ENCODE peak calls at places on chromosomes 16 and 17, in eight cellular contexts. One of them, this sample, is unnamed.
A peak's percentile ranks its signal among the peaks of the same experiment; 100 is the strongest.

GRCh38 chr17:46869296-46869695 is 17.9 kb downstream of the WNT9B start:
- DNase-seq in heart left ventricle: no peak
- DNase-seq in uterus: no peak
- DNase-seq in NB4: no peak
- DNase-seq in transverse colon: no peak
- DNase-seq in adrenal gland: no peak
- DNase-seq in body of pancreas: no peak
- DNase-seq in gastrocnemius medialis: no peak
- DNase-seq in this sample: no peak

GRCh38 chr16:80806957-80807356 is 2.6 kb upstream of the CDYL2 start:
- DNase-seq in heart left ventricle: peak; percentile 21
- DNase-seq in uterus: no peak
- DNase-seq in NB4: peak; percentile 43
- DNase-seq in transverse colon: no peak
- DNase-seq in adrenal gland: no peak
- DNase-seq in body of pancreas: no peak
- DNase-seq in gastrocnemius medialis: no peak
- DNase-seq in this sample: no peak

GRCh38 chr17:58043221-58044181 is 36.5 kb upstream of the SRSF1 start:
- DNase-seq in heart left ventricle: no peak
- DNase-seq in uterus: no peak
- DNase-seq in NB4: no peak
- DNase-seq in transverse colon: no peak
- DNase-seq in adrenal gland: no peak
- DNase-seq in body of pancreas: no peak
- DNase-seq in gastrocnemius medialis: no peak
- DNase-seq in this sample: no peak

GRCh38 chr16:89108412-89108811 is 14.8 kb downstream of the ACSF3 start:
- DNase-seq in heart left ventricle: no peak
- DNase-seq in uterus: no peak
- DNase-seq in NB4: no peak
- DNase-seq in transverse colon: no peak
- DNase-seq in adrenal gland: no peak
- DNase-seq in body of pancreas: no peak
- DNase-seq in gastrocnemius medialis: no peak
- DNase-seq in this sample: no peak

GRCh38 chr16:83305092-83305491 is 502.7 kb upstream of the HSBP1 start:
- DNase-seq in heart left ventricle: no peak
- DNase-seq in uterus: no peak
- DNase-seq in NB4: no peak
- DNase-seq in transverse colon: no peak
- DNase-seq in adrenal gland: no peak
- DNase-seq in body of pancreas: no peak
- DNase-seq in gastrocnemius medialis: no peak
- DNase-seq in this sample: no peak

GRCh38 chr17:17351901-17352781 is 49.0 kb downstream of the NT5M start:
- DNase-seq in heart left ventricle: peak; percentile 73
- DNase-seq in uterus: no peak
- DNase-seq in NB4: peak; percentile 90
- DNase-seq in transverse colon: no peak
- DNase-seq in adrenal gland: no peak
- DNase-seq in body of pancreas: no peak
- DNase-seq in gastrocnemius medialis: no peak
- DNase-seq in this sample: peak; percentile 16

GRCh38 chr17:76498886-76499667 is 2.1 kb downstream of the RHBDF2 start:
- DNase-seq in heart left ventricle: no peak
- DNase-seq in uterus: no peak
- DNase-seq in NB4: no peak
- DNase-seq in transverse colon: no peak
- DNase-seq in adrenal gland: no peak
- DNase-seq in body of pancreas: peak; percentile 39
- DNase-seq in gastrocnemius medialis: no peak
- DNase-seq in this sample: no peak

GRCh38 chr16:67177743-67178699 is 5.7 kb downstream of the MATCAP1 start:
- DNase-seq in heart left ventricle: peak; percentile 70
- DNase-seq in uterus: peak; percentile 54
- DNase-seq in NB4: peak; percentile 43
- DNase-seq in transverse colon: peak; percentile 87
- DNase-seq in adrenal gland: peak; percentile 73
- DNase-seq in body of pancreas: peak; percentile 93
- DNase-seq in gastrocnemius medialis: no peak
- DNase-seq in this sample: peak; percentile 88

GRCh38 chr17:7107012-7107754 is 7.4 kb downstream of the ASGR2 start:
- DNase-seq in heart left ventricle: no peak
- DNase-seq in uterus: no peak
- DNase-seq in NB4: no peak
- DNase-seq in transverse colon: no peak
- DNase-seq in adrenal gland: no peak
- DNase-seq in body of pancreas: no peak
- DNase-seq in gastrocnemius medialis: no peak
- DNase-seq in this sample: no peak

GRCh38 chr17:2911035-2911754 is 115.0 kb downstream of the RAP1GAP2 start:
- DNase-seq in heart left ventricle: peak; percentile 46
- DNase-seq in uterus: no peak
- DNase-seq in NB4: no peak
- DNase-seq in transverse colon: no peak
- DNase-seq in adrenal gland: no peak
- DNase-seq in body of pancreas: peak; percentile 35
- DNase-seq in gastrocnemius medialis: no peak
- DNase-seq in this sample: no peak

GRCh38 chr16:65889533-65889966 is 476.9 kb upstream of the CDH5 start:
- DNase-seq in heart left ventricle: no peak
- DNase-seq in uterus: no peak
- DNase-seq in NB4: no peak
- DNase-seq in transverse colon: no peak
- DNase-seq in adrenal gland: no peak
- DNase-seq in body of pancreas: no peak
- DNase-seq in gastrocnemius medialis: no peak
- DNase-seq in this sample: no peak

GRCh38 chr17:71237903-71238538 is 882.8 kb upstream of the SOX9 start:
- DNase-seq in heart left ventricle: no peak
- DNase-seq in uterus: no peak
- DNase-seq in NB4: peak; percentile 2
- DNase-seq in transverse colon: no peak
- DNase-seq in adrenal gland: no peak
- DNase-seq in body of pancreas: no peak
- DNase-seq in gastrocnemius medialis: no peak
- DNase-seq in this sample: no peak

GRCh38 chr17:27242951-27243350 is 51.0 kb upstream of the WSB1 start:
- DNase-seq in heart left ventricle: no peak
- DNase-seq in uterus: no peak
- DNase-seq in NB4: no peak
- DNase-seq in transverse colon: no peak
- DNase-seq in adrenal gland: no peak
- DNase-seq in body of pancreas: no peak
- DNase-seq in gastrocnemius medialis: no peak
- DNase-seq in this sample: no peak

GRCh38 chr16:90047714-90048346 is 28.6 kb upstream of the DBNDD1 start:
- DNase-seq in heart left ventricle: no peak
- DNase-seq in uterus: no peak
- DNase-seq in NB4: no peak
- DNase-seq in transverse colon: no peak
- DNase-seq in adrenal gland: peak; percentile 30
- DNase-seq in body of pancreas: no peak
- DNase-seq in gastrocnemius medialis: no peak
- DNase-seq in this sample: no peak

GRCh38 chr16:77551352-77551751 is 116.5 kb upstream of the ADAMTS18 start:
- DNase-seq in heart left ventricle: no peak
- DNase-seq in uterus: no peak
- DNase-seq in NB4: no peak
- DNase-seq in transverse colon: no peak
- DNase-seq in adrenal gland: no peak
- DNase-seq in body of pancreas: no peak
- DNase-seq in gastrocnemius medialis: no peak
- DNase-seq in this sample: no peak

GRCh38 chr16:25340973-25341372 is 83.3 kb upstream of the ZKSCAN2 start:
- DNase-seq in heart left ventricle: no peak
- DNase-seq in uterus: no peak
- DNase-seq in NB4: peak; percentile 43
- DNase-seq in transverse colon: no peak
- DNase-seq in adrenal gland: no peak
- DNase-seq in body of pancreas: no peak
- DNase-seq in gastrocnemius medialis: no peak
- DNase-seq in this sample: no peak

GRCh38 chr16:30040221-30040620 is 9.2 kb upstream of the TLCD3B start:
- DNase-seq in heart left ventricle: no peak
- DNase-seq in uterus: no peak
- DNase-seq in NB4: peak; percentile 26
- DNase-seq in transverse colon: no peak
- DNase-seq in adrenal gland: no peak
- DNase-seq in body of pancreas: no peak
- DNase-seq in gastrocnemius medialis: no peak
- DNase-seq in this sample: no peak

DNA sequence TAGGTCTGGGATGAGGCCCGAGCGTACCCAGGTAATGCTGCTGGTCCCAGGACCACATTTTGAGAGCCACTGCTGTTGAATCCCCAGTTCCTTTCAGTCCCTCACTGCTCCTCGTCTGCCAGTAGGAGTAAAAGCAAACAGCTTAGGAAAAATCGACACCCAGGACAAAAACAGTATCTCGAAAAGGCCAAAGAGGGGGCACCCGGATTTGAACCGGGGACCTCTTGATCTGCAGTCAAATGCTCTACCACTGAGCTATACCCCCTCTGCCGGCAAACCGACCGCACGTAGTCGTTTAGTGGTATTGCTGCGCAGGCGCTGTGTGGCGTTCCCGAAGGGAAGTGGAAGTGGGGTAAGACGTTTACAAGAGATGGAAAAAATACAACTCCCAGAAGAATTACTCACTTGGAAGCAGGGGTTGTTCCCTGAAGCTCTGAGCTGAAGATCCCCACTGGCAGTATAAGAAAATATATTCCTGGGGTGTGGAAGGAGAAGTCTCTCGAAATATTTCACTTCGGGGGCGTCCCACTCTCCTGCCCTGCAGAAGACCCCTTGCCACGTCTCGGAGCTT is 2.2 kb upstream of the PLXDC1 start:
- DNase-seq in heart left ventricle: peak; percentile 90
- DNase-seq in uterus: peak; percentile 95
- DNase-seq in NB4: peak; percentile 86
- DNase-seq in transverse colon: peak; percentile 94
- DNase-seq in adrenal gland: peak; percentile 85
- DNase-seq in body of pancreas: peak; percentile 87
- DNase-seq in gastrocnemius medialis: peak; percentile 81
- DNase-seq in this sample: peak; percentile 95
- TF ChIP-seq CTCF in heart left ventricle: peak; percentile 24
- TF ChIP-seq CTCF in uterus: peak; percentile 38
- TF ChIP-seq CTCF in NB4: no peak
- TF ChIP-seq CTCF in transverse colon: peak; percentile 18
- TF ChIP-seq CTCF in adrenal gland: no peak
- TF ChIP-seq CTCF in body of pancreas: no peak
- TF ChIP-seq CTCF in gastrocnemius medialis: no peak
- TF ChIP-seq CTCF in this sample: no peak

GRCh38 chr16:84832488-84833141 is 12.8 kb downstream of the CRISPLD2 start:
- DNase-seq in heart left ventricle: peak; percentile 89
- DNase-seq in uterus: peak; percentile 97
- DNase-seq in NB4: peak; percentile 72
- DNase-seq in transverse colon: peak; percentile 78
- DNase-seq in adrenal gland: peak; percentile 75
- DNase-seq in body of pancreas: peak; percentile 54
- DNase-seq in gastrocnemius medialis: peak; percentile 94
- DNase-seq in this sample: peak; percentile 54
- H3K4me3 ChIP-seq in heart left ventricle: peak overlapping the region; percentile 51
- H3K4me3 ChIP-seq in uterus: no peak overlapping the region
- H3K4me3 ChIP-seq in NB4: peak overlapping the region; percentile 48
- H3K4me3 ChIP-seq in transverse colon: no peak overlapping the region
- H3K4me3 ChIP-seq in adrenal gland: no peak overlapping the region
- H3K4me3 ChIP-seq in body of pancreas: no peak overlapping the region
- H3K4me3 ChIP-seq in gastrocnemius medialis: peak overlapping the region; percentile 32
- H3K4me3 ChIP-seq in this sample: peak overlapping the region; percentile 18

GRCh38 chr17:60388742-60389141 is 3.2 kb downstream of the USP32 start:
- DNase-seq in heart left ventricle: no peak
- DNase-seq in uterus: no peak
- DNase-seq in NB4: no peak
- DNase-seq in transverse colon: no peak
- DNase-seq in adrenal gland: no peak
- DNase-seq in body of pancreas: peak; percentile 26
- DNase-seq in gastrocnemius medialis: no peak
- DNase-seq in this sample: no peak
- TF ChIP-seq POLR2A in heart left ventricle: no peak
- TF ChIP-seq POLR2A in uterus: no peak
- TF ChIP-seq POLR2A in NB4: no peak
- TF ChIP-seq POLR2A in transverse colon: no peak
- TF ChIP-seq POLR2A in adrenal gland: no peak
- TF ChIP-seq POLR2A in body of pancreas: no peak
- TF ChIP-seq POLR2A in gastrocnemius medialis: no peak
- TF ChIP-seq POLR2A in this sample: no peak

GRCh38 chr16:49463529-49463928 is 89.9 kb downstream of the C16orf78 start:
- DNase-seq in heart left ventricle: no peak
- DNase-seq in uterus: no peak
- DNase-seq in NB4: peak; percentile 36
- DNase-seq in transverse colon: peak; percentile 72
- DNase-seq in adrenal gland: no peak
- DNase-seq in body of pancreas: no peak
- DNase-seq in gastrocnemius medialis: no peak
- DNase-seq in this sample: peak; percentile 44

GRCh38 chr16:49466529-49466831 is 92.9 kb downstream of the C16orf78 start:
- DNase-seq in heart left ventricle: no peak
- DNase-seq in uterus: no peak
- DNase-seq in NB4: no peak
- DNase-seq in transverse colon: no peak
- DNase-seq in adrenal gland: no peak
- DNase-seq in body of pancreas: no peak
- DNase-seq in gastrocnemius medialis: no peak
- DNase-seq in this sample: peak; percentile 5

GRCh38 chr16:49465661-49466528 is 92.3 kb downstream of the C16orf78 start:
- DNase-seq in heart left ventricle: peak; percentile 4
- DNase-seq in uterus: no peak
- DNase-seq in NB4: no peak
- DNase-seq in transverse colon: no peak
- DNase-seq in adrenal gland: no peak
- DNase-seq in body of pancreas: no peak
- DNase-seq in gastrocnemius medialis: no peak
- DNase-seq in this sample: peak; percentile 22

GRCh38 chr16:49464093-49464492 is 90.5 kb downstream of the C16orf78 start:
- DNase-seq in heart left ventricle: peak; percentile 4
- DNase-seq in uterus: no peak
- DNase-seq in NB4: no peak
- DNase-seq in transverse colon: no peak
- DNase-seq in adrenal gland: no peak
- DNase-seq in body of pancreas: no peak
- DNase-seq in gastrocnemius medialis: no peak
- DNase-seq in this sample: no peak

DNA sequence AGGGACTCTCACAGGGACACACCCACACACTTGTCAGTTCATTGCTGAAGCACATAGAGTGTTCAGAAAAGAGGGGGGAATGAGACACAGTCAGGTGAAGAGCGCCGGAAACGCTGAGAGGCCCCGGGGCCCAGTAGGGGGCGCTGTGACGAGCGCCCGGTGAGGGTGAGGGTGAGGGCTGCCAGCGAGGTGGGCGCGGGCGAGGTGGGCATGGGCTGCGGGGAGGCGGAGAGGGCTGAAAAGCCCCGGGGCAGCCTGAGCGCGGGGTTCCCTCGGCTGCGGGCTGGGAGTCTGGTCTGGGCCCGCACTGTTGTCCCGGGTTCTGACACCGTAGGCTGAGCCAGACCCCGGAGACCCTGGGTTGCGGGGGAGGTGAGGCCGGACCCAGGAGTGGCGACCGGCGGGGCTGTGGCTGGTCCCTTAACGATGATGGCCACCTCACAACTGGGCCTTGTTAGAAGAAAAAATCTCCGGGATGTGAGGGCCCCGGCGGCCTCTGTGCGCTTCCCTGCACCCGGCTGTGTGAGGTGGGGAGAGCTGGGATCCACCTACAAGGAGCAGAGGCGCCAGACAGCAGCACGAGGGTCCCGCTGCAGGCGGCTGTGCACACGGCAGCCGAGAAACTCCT is 91.4 kb downstream of the C16orf78 start:
- DNase-seq in heart left ventricle: peak; percentile 22
- DNase-seq in uterus: no peak
- DNase-seq in NB4: no peak
- DNase-seq in transverse colon: no peak
- DNase-seq in adrenal gland: no peak
- DNase-seq in body of pancreas: no peak
- DNase-seq in gastrocnemius medialis: no peak
- DNase-seq in this sample: peak; percentile 20
- TF ChIP-seq CTCF in heart left ventricle: peak; percentile 30
- TF ChIP-seq CTCF in uterus: no peak
- TF ChIP-seq CTCF in NB4: peak; percentile 48
- TF ChIP-seq CTCF in transverse colon: peak; percentile 26
- TF ChIP-seq CTCF in adrenal gland: no peak
- TF ChIP-seq CTCF in body of pancreas: peak; percentile 15
- TF ChIP-seq CTCF in gastrocnemius medialis: no peak
- TF ChIP-seq CTCF in this sample: no peak

This sample was measured in stomach.